ENCODE peak calls at places on chromosomes 4 and X, in seven cellular contexts. R, Y, H, B, K, F and G are unnamed samples.

GRCh38 chrX:36650622-36651021 is 357.5 kb upstream of the FAM47C start:
- DNase-seq in R (no peak), Y (no peak), H (no peak), B (no peak), K (no peak), F (no peak), G (no peak)

GRCh38 chr4:5824635-5825034 is 68.3 kb downstream of the CRMP1 start:
- DNase-seq in R (peak), Y (peak), H (no peak), B (peak), K (no peak), F (no peak), G (no peak)

GRCh38 chr4:185911556-185912064 is 99.6 kb upstream of the SORBS2 start:
- DNase-seq in R (peak), Y (no peak), H (no peak), B (peak), K (no peak), F (no peak), G (no peak)

GRCh38 chrX:72478351-72478750 is 94.3 kb downstream of the HDAC8 start:
- DNase-seq in R (no peak), Y (no peak), H (no peak), B (no peak), K (no peak), F (no peak), G (no peak)

GRCh38 chr4:127470290-127470809 is 162.4 kb upstream of the INTU start:
- DNase-seq in R (no peak), Y (no peak), H (no peak), B (no peak), K (no peak), F (no peak), G (no peak)

GRCh38 chrX:123581586-123581985 is 151.3 kb downstream of the THOC2 start:
- DNase-seq in R (no peak), Y (no peak), H (no peak), B (no peak), K (no peak), F (no peak), G (no peak)

GRCh38 chr4:21451032-21451431 is 497.5 kb downstream of the KCNIP4 start:
- DNase-seq in R (peak), Y (peak), H (no peak), B (peak), K (no peak), F (no peak), G (peak)

GRCh38 chrX:136710324-136710951 is 62.5 kb downstream of the CD40LG start:
- DNase-seq in R (peak), Y (peak), H (no peak), B (peak), K (no peak), F (no peak), G (no peak)

GRCh38 chr4:183164963-183165362 is 65.9 kb downstream of the WWC2 start:
- DNase-seq in R (no peak), Y (peak), H (no peak), B (no peak), K (no peak), F (no peak), G (no peak)

GRCh38 chr4:150436598-150437370 is 145.2 kb upstream of the MAB21L2 start:
- DNase-seq in R (no peak), Y (no peak), H (no peak), B (no peak), K (no peak), F (no peak), G (no peak)

GRCh38 chr4:16860506-16860905 is 37.9 kb downstream of the LDB2 start:
- DNase-seq in R (no peak), Y (peak), H (no peak), B (no peak), K (no peak), F (no peak), G (no peak)

GRCh38 chrX:151679798-151680427 is 15.3 kb upstream of the PRRG3 start:
- DNase-seq in R (no peak), Y (no peak), H (no peak), B (no peak), K (no peak), F (no peak), G (no peak)

GRCh38 chr4:2250003-2250763 is 8.3 kb upstream of the HAUS3 start:
- DNase-seq in R (no peak), Y (no peak), H (peak), B (no peak), K (no peak), F (no peak), G (no peak)

GRCh38 chr4:180542445-180543100 is 1700.6 kb upstream of the TENM3 start:
- DNase-seq in R (peak), Y (no peak), H (no peak), B (peak), K (no peak), F (no peak), G (peak)

GRCh38 chr4:111066447-111066846 is 443.6 kb upstream of the PITX2 start:
- DNase-seq in R (peak), Y (peak), H (no peak), B (no peak), K (no peak), F (no peak), G (peak)

GRCh38 chrX:130114141-130114561 is 3.9 kb upstream of the ELF4 start:
- DNase-seq in R (peak), Y (no peak), H (no peak), B (peak), K (no peak), F (no peak), G (no peak)

GRCh38 chrX:41110801-41111625 is 25.8 kb downstream of the USP9X start:
- DNase-seq in R (no peak), Y (no peak), H (no peak), B (no peak), K (no peak), F (no peak), G (no peak)

GRCh38 chr4:107838138-107838618 is 13.4 kb downstream of the SGMS2 start:
- DNase-seq in R (no peak), Y (peak), H (no peak), B (no peak), K (no peak), F (no peak), G (no peak)

GRCh38 chr4:169952236-169953088 is 73.7 kb downstream of the MFAP3L start:
- DNase-seq in R (no peak), Y (no peak), H (no peak), B (no peak), K (no peak), F (no peak), G (no peak)

GRCh38 chr4:185238261-185238681 is 28.9 kb downstream of the SNX25 start:
- DNase-seq in R (no peak), Y (peak), H (no peak), B (no peak), K (no peak), F (no peak), G (no peak)

GRCh38 chr4:134027931-134028330 is 173.7 kb downstream of the PABPC4L start:
- DNase-seq in R (peak), Y (peak), H (no peak), B (peak), K (no peak), F (no peak), G (peak)

GRCh38 chr4:149959391-149959790 is 118.9 kb upstream of the DCLK2 start:
- DNase-seq in R (no peak), Y (no peak), H (no peak), B (no peak), K (no peak), F (no peak), G (no peak)

GRCh38 chrX:32582729-32583128 is 628.6 kb downstream of the DMD start:
- DNase-seq in R (no peak), Y (no peak), H (no peak), B (no peak), K (no peak), F (no peak), G (no peak)

GRCh38 chrX:11967986-11968385 is 170.3 kb upstream of the FRMPD4 start:
- DNase-seq in R (peak), Y (no peak), H (no peak), B (peak), K (no peak), F (no peak), G (no peak)

GRCh38 chr4:118968813-118969212 is 80.2 kb downstream of the SYNPO2 start:
- DNase-seq in R (no peak), Y (no peak), H (no peak), B (no peak), K (no peak), F (no peak), G (no peak)

GRCh38 chr4:3434891-3435683 is 6.7 kb upstream of the HGFAC start:
- DNase-seq in R (no peak), Y (no peak), H (no peak), B (no peak), K (no peak), F (no peak), G (no peak)
- TF ChIP-seq CTCF in R (no peak), Y (no peak), H (no peak), B (no peak), K (no peak), F (no peak), G (no peak)

DNA sequence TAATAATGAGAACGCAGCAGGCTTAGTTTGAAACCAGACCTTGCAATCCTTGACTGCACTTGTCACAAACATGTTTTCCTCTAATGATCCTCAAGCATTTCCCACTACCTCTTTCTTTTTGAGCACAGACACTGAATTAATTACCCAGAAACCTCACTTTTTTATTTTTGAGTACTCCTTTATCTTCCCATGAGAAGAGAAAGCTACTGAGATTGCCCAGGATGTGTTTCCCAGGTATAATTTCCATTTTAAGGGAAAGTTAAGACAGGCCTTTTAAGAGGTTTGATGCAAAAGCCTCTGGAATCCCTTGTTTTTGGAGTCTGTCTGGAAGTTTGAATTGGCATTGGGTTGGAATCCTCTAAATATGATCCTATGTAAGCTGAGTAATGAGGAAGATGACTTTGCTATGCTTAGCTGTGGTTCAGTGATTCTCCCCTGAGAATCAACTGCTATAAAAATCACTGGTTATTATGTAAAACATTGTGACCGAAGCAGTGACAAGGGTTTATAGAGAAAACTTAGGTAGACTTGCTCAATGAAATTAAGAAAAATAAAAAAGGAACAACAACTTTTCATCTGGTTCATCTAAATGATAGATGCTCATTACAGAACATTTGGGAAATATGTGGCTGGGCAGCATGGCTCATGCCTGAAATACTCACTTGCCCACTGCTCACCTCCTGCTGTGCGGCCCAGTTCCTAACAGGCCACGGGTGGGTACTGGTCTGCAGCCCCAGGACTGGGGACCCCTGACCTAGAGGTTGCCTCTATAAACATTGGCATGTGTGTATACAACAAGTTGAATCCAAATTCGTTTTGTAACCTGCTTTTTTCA is 10.8 kb upstream of the RHOH start:
- DNase-seq in R (no peak), Y (peak), H (no peak), B (no peak), K (no peak), F (no peak), G (no peak)
- H3K4me3 ChIP-seq in R (no peak), Y (no peak), H (no peak), B (no peak), K (no peak), F (no peak), G (no peak)

GRCh38 chrX:16112428-16112827 is 10.9 kb upstream of the GRPR start:
- DNase-seq in R (no peak), Y (peak), H (no peak), B (peak), K (no peak), F (no peak), G (no peak)
- TF ChIP-seq CTCF in R (peak), Y (peak), H (no peak), B (peak), K (no peak), F (no peak), G (peak)

GRCh38 chr4:71198958-71199357 is 139.9 kb upstream of the SLC4A4 start:
- DNase-seq in R (no peak), Y (no peak), H (no peak), B (no peak), K (no peak), F (no peak), G (no peak)

GRCh38 chr4:71194454-71194853 is 144.4 kb upstream of the SLC4A4 start:
- DNase-seq in R (no peak), Y (no peak), H (no peak), B (no peak), K (no peak), F (no peak), G (no peak)

GRCh38 chr4:71200944-71201533 is 137.8 kb upstream of the SLC4A4 start:
- DNase-seq in R (no peak), Y (no peak), H (no peak), B (no peak), K (no peak), F (no peak), G (no peak)

DNA sequence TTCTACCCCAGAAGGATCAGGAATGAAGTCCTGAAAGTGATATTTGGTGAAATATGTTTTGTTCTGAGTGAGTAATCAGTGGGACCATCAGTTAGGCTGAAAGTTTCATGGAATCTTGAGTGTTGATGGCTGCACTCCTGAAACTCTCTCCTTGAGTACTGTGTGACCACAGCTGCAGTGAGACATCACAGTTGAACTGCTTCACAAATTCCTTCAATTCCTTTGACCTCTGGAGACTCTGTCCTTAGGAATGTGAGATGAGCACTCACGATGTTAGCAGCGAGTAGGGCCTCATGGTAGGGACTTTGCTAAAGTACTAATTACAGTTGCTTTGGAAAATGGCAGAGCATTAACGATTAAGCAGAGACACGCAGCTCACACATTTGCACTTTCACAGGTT is 142.9 kb upstream of the SLC4A4 start:
- DNase-seq in R (no peak), Y (peak), H (no peak), B (no peak), K (no peak), F (no peak), G (peak)
- H3K4me3 ChIP-seq in R (no peak), Y (no peak), H (no peak), B (no peak), K (no peak), F (no peak), G (no peak)

DNA sequence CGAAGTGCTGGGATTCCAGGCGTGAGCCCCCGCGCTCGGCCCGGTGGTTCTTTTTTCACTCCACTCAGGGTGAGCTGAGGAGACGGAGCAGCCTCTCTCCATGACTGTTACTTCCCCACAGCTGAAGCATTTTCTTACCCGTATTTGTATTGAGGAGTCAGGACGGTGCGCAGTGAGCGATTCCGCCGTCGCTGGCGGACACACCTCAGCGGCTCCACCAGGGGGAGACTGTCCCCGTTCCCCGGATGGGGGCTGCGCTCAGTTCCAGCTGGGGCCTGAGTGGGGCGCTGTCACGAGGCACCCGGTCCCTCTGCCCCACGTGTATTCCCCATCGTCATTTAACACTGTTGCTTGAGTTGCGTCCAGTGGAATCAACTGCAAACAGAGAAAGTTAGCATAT is 844.0 kb upstream of the FRG1 start:
- DNase-seq in R (no peak), Y (no peak), H (no peak), B (no peak), K (no peak), F (no peak), G (no peak)
- TF ChIP-seq CTCF in R (no peak), Y (no peak), H (no peak), B (peak), K (no peak), F (no peak), G (no peak)

DNA sequence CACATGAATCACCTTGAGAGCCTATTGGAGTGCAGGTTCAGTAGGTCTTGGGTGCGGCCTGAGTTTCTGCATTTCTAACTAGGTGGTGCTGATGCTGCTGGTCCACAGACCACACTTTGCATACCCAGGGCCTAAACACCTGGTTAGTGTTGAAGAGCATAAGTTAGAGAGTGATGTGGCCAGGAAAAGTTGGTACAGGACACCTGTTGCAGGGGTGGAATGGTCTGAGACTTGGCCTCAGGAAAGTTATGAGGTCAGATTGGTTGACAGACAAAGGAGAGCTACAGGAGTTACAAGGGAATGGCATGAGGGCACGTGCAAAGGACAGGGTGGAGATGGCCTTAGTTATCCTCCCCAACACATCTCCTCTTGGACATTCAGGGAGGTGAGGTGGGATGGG is 47.2 kb downstream of the ATG4A start:
- DNase-seq in R (no peak), Y (no peak), H (no peak), B (no peak), K (no peak), F (no peak), G (no peak)
- H3K4me3 ChIP-seq in R (no peak), Y (no peak), H (no peak), B (no peak), K (no peak), F (no peak), G (no peak)